ENCODE peak calls at places on chromosome 15, in five cellular contexts. L is psoas muscle; C is heart right ventricle; X is naive thymus-derived CD4-positive, alpha-beta T cell; I is thyroid gland. Y is an unnamed sample.

GRCh38 chr15:56537881-56538280 is 72.9 kb upstream of the MNS1 start:
- DNase-seq in L (peak), X (peak), I (peak), C (no peak), Y (no peak)

GRCh38 chr15:40060241-40060961 is 21.4 kb upstream of the SRP14 start:
- DNase-seq in L (no peak), C (no peak), I (no peak), X (no peak), Y (no peak)

GRCh38 chr15:95448531-95449210 is 881.8 kb upstream of the NR2F2 start:
- DNase-seq in X (no peak), I (no peak), L (no peak), C (no peak), Y (no peak)

GRCh38 chr15:94094310-94094709 is 137.1 kb upstream of the MCTP2 start:
- DNase-seq in X (no peak), L (no peak), C (no peak), I (no peak), Y (no peak)

GRCh38 chr15:39453500-39454073 is 127.3 kb upstream of the THBS1 start:
- DNase-seq in C (no peak), L (no peak), X (no peak), I (no peak), Y (no peak)

GRCh38 chr15:71291723-71292122 is 176.5 kb downstream of the THSD4 start:
- DNase-seq in I (no peak), X (no peak), L (no peak), C (no peak), Y (no peak)

GRCh38 chr15:90610220-90610619 is 80.5 kb downstream of the CRTC3 start:
- DNase-seq in C (no peak), X (no peak), L (no peak), I (no peak), Y (no peak)

GRCh38 chr15:59437777-59438574 is at the start of gene FAM81A:
- DNase-seq in L (peak), X (peak), I (peak), C (peak), Y (peak)

GRCh38 chr15:63872759-63873510 is 39.2 kb upstream of the HERC1 start:
- DNase-seq in L (no peak), X (no peak), C (no peak), I (no peak), Y (no peak)

GRCh38 chr15:96804754-96805153 is 474.3 kb downstream of the NR2F2 start:
- DNase-seq in C (no peak), L (no peak), I (no peak), X (no peak), Y (no peak)

GRCh38 chr15:92638709-92639365 is 16.7 kb downstream of the FAM174B start:
- DNase-seq in I (peak), X (no peak), L (no peak), C (no peak), Y (peak)

GRCh38 chr15:61050844-61051569 is 178.1 kb downstream of the RORA start:
- DNase-seq in X (no peak), C (no peak), I (no peak), L (no peak), Y (no peak)

GRCh38 chr15:48800811-48801460 is 9.9 kb downstream of the CEP152 start:
- DNase-seq in C (no peak), L (no peak), I (no peak), X (no peak), Y (no peak)

GRCh38 chr15:25070357-25070963 is 115.7 kb downstream of the SNRPN start:
- DNase-seq in L (no peak), I (no peak), X (no peak), C (no peak), Y (no peak)
- H3K27ac ChIP-seq in L (no peak), I (no peak), X (no peak), C (no peak), Y (no peak)

DNA sequence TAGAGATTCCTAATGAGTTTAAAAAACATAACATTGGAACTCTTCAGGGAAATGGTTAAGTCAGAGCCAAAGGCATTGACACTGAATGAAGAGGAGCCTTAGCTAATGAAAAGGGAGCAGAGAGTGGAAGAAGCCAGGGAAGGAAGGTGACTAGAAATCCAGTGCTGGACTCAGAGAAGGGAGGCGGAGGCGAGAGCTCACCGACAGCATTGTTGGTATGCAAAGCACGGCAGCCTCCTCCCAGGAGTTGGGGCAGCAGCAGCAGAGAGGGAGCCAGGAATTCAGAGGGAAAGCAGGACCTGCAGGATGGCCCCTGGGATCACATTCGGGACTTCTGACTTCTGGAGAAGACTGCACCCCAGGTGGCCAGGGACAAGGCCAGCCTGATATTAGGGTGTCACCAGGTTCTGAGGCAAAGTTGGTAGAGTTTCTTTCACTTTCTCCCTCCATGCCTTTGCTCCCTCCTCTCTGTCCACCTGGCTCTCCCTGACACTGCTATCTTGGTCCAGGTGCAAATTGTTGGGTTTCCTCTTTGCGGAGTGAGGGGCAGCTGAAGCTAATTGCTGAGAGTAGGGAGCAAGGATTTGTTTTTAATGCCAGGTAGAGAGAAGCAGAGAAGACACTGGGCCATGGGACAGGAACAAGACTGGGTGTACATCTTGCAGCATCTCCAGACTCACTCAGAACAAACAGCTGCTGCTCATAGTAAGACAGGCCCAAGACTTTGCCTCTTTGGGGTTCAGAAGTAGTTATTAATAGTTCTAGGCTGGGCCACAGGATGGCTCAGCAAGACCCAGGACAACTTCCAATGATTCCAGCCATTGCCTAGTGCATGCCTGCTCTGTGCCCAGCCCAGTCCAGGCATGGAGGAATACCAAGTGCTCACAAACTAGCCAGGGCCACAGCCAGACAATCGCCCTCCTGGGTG is 157.9 kb downstream of the TLE3 start:
- DNase-seq in L (no peak), X (no peak), C (no peak), I (no peak), Y (no peak)
- H3K27ac ChIP-seq in L (no peak), X (no peak), C (no peak), I (no peak), Y (no peak)

DNA sequence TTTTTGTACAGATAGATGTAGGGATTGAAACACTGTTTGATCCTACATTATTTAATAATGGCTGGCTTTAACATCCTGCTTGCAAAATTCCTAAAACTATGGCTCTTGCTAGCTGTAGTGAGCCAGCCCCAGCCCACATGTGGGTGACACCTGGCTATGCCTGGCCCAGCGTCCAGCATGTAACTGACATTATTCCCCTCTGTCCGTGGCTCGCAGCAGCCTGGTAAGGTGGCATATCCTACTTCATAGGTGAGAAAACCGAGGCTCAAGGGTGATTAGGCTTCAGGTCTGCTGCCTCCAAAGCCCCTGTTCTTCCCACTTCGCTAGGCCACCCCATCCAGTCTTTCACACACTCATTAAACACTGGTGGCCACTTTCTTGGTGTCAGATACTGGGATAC is 1.6 kb downstream of the CALML4 start:
- DNase-seq in C (no peak), X (peak), I (no peak), L (no peak), Y (no peak)
- H3K27ac ChIP-seq in C (no peak), X (no peak), I (no peak), L (no peak), Y (no peak)

GRCh38 chr15:98715401-98715800 is 67.1 kb downstream of the IGF1R start:
- DNase-seq in C (no peak), I (no peak), X (no peak), L (no peak), Y (no peak)

GRCh38 chr15:98711810-98712209 is 63.5 kb downstream of the IGF1R start:
- DNase-seq in I (no peak), L (no peak), C (no peak), X (no peak), Y (no peak)

GRCh38 chr15:98714906-98715305 is 66.6 kb downstream of the IGF1R start:
- DNase-seq in I (no peak), L (no peak), X (no peak), C (peak), Y (no peak)

GRCh38 chr15:98712845-98713584 is 64.7 kb downstream of the IGF1R start:
- DNase-seq in I (no peak), C (no peak), L (no peak), X (no peak), Y (no peak)

GRCh38 chr15:98713585-98714001 is 65.3 kb downstream of the IGF1R start:
- DNase-seq in C (no peak), X (no peak), I (peak), L (no peak), Y (no peak)
- H3K27ac ChIP-seq in C (peak), X (peak), I (peak), L (no peak), Y (no peak)

DNA sequence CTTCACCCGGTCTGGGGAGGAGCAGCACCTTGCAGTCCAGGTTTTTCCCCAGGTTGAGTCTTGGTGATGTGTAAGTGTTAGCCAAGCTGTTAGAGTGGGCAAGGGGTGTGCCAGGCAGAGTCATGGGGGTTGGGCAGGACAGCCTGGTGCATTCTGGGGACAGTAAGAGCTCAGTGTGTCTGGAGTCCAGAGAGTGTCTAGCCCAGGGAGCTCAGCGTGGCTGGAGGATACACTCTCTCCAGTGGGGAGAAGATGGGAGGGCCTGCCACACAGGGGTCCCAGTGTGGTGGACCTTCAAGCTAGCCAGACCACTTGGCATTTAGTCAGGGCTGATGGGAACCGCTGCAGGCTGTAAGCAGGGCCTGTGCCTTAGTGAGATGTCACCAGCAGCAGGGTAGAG is 87.3 kb downstream of the AAGAB start:
- DNase-seq in I (no peak), L (no peak), X (no peak), C (no peak), Y (no peak)
- H3K27ac ChIP-seq in I (no peak), L (peak), X (no peak), C (no peak), Y (no peak)

GRCh38 chr15:42375941-42376340 is 16.6 kb downstream of the CAPN3 start:
- DNase-seq in X (no peak), L (no peak), I (no peak), C (no peak), Y (no peak)
- H3K27ac ChIP-seq in X (no peak), L (peak), I (no peak), C (no peak), Y (no peak)